ENCODE peak calls at places on chromosome 14, in eight cellular contexts. H is dorsolateral prefrontal cortex; W is stimulated activated CD4-positive, alpha-beta T cell treated with anti-CD3 and anti-CD28 coated beads, Interleukin-2, amount 100 ng/mL, for 48 hours; P is GM04503; M is Karpas-422; L is HFFc6; U is H54; A is left colon. C is an unnamed sample.

GRCh38 chr14:23729720-23730387 is 93.7 kb downstream of the DHRS2 start:
- DNase-seq in M (no peak), P (no peak), H (no peak), W (no peak), U (no peak), A (no peak), L (no peak), C (no peak)

GRCh38 chr14:105070760-105071137 is 5.5 kb upstream of the GPR132 start:
- DNase-seq in W (no peak), L (no peak), A (no peak), M (no peak), H (no peak), P (no peak), U (no peak), C (no peak)

GRCh38 chr14:73865536-73866113 is 14.0 kb downstream of the PTGR2 start:
- DNase-seq in U (no peak), L (no peak), P (no peak), M (no peak), W (no peak), A (no peak), H (no peak), C (no peak)

GRCh38 chr14:88346048-88346639 is 23.1 kb upstream of the KCNK10 start:
- DNase-seq in W (no peak), A (no peak), L (peak), P (peak), M (no peak), U (no peak), H (no peak), C (no peak)

GRCh38 chr14:102898776-102899515 is 23.5 kb upstream of the AMN start:
- DNase-seq in H (no peak), W (no peak), L (no peak), A (no peak), M (no peak), U (no peak), P (no peak), C (no peak)

GRCh38 chr14:100474176-100474575 is 113.0 kb downstream of the BEGAIN start:
- DNase-seq in P (no peak), H (no peak), L (no peak), M (no peak), U (no peak), W (no peak), A (no peak), C (no peak)

GRCh38 chr14:74507085-74507484 is 13.5 kb downstream of the ISCA2 start:
- DNase-seq in H (peak), P (no peak), L (no peak), M (no peak), A (no peak), U (no peak), W (no peak), C (no peak)

GRCh38 chr14:65333926-65334687 is 78.4 kb upstream of the FUT8 start:
- DNase-seq in H (no peak), P (peak), L (peak), M (no peak), W (no peak), U (no peak), A (peak), C (no peak)

GRCh38 chr14:23551266-23552028 is at the start of gene ZFHX2:
- DNase-seq in L (peak), A (peak), M (peak), W (peak), P (no peak), U (peak), H (peak), C (no peak)

GRCh38 chr14:79656496-79656895 is 554.8 kb downstream of the DIO2 start:
- DNase-seq in M (no peak), L (no peak), A (no peak), H (no peak), W (no peak), P (no peak), U (no peak), C (no peak)

GRCh38 chr14:29536886-29537511 is 390.6 kb downstream of the PRKD1 start:
- DNase-seq in P (no peak), U (no peak), A (no peak), L (peak), W (no peak), H (no peak), M (peak), C (no peak)

GRCh38 chr14:99524804-99525698 is 43.8 kb downstream of the CCNK start:
- DNase-seq in L (peak), M (peak), W (no peak), U (peak), H (no peak), P (no peak), A (no peak), C (no peak)

GRCh38 chr14:21185506-21185905 is 29.6 kb upstream of the OR5AU1 start:
- DNase-seq in W (no peak), H (no peak), A (no peak), P (no peak), U (no peak), M (no peak), L (no peak), C (peak)

GRCh38 chr14:101174522-101174838 is 271.0 kb upstream of the RTL1 start:
- DNase-seq in H (no peak), L (no peak), A (no peak), M (no peak), W (no peak), P (no peak), U (no peak), C (no peak)

GRCh38 chr14:30225171-30225570 is 297.5 kb upstream of the PRKD1 start:
- DNase-seq in U (no peak), M (no peak), P (no peak), A (no peak), H (no peak), W (no peak), L (no peak), C (no peak)

GRCh38 chr14:52023518-52023917 is 34.2 kb downstream of the RTRAF start:
- DNase-seq in H (no peak), A (no peak), L (peak), W (no peak), M (no peak), P (peak), U (peak), C (no peak)

GRCh38 chr14:70140614-70141013 is 48.1 kb downstream of the SLC8A3 start:
- DNase-seq in U (no peak), W (no peak), M (no peak), P (no peak), A (no peak), H (no peak), L (no peak), C (no peak)

GRCh38 chr14:97166497-97166896 is 369.3 kb downstream of the VRK1 start:
- DNase-seq in L (no peak), M (no peak), W (no peak), P (no peak), A (no peak), U (no peak), H (no peak), C (no peak)

GRCh38 chr14:60221441-60221840 is 27.6 kb upstream of the PPM1A start:
- DNase-seq in A (no peak), L (no peak), P (no peak), M (no peak), H (no peak), U (no peak), W (no peak), C (no peak)

GRCh38 chr14:74682169-74682952 is 30.5 kb downstream of the AREL1 start:
- DNase-seq in A (no peak), H (peak), M (no peak), W (no peak), U (no peak), L (no peak), P (no peak), C (no peak)

GRCh38 chr14:64234877-64235651 is 59.1 kb downstream of the ESR2 start:
- DNase-seq in M (peak), U (peak), L (no peak), P (no peak), H (no peak), A (no peak), W (no peak), C (no peak)

GRCh38 chr14:102279688-102280348 is 25.1 kb downstream of the MOK start:
- DNase-seq in M (no peak), U (peak), W (no peak), H (no peak), P (peak), L (peak), A (no peak), C (no peak)

GRCh38 chr14:28773917-28774691 is 7.5 kb downstream of the FOXG1 start:
- DNase-seq in P (no peak), A (no peak), H (peak), U (no peak), W (no peak), M (no peak), L (no peak), C (no peak)